ENCODE peak calls at places on chromosome 21, in four cellular contexts. J, K, N and O are unnamed samples.

GRCh38 chr21:37986751-37987399 is 70.6 kb upstream of the KCNJ6 start:
- DNase-seq in K (no peak), J (no peak), N (no peak), O (no peak)

GRCh38 chr21:41957991-41958766 is 4.4 kb upstream of the C2CD2 start:
- DNase-seq in J (peak), K (peak), N (no peak), O (peak)

GRCh38 chr21:16539041-16539440 is 809.3 kb downstream of the USP25 start:
- DNase-seq in J (no peak), N (no peak), K (no peak), O (no peak)

GRCh38 chr21:39634507-39634906 is 21.8 kb downstream of the B3GALT5 start:
- DNase-seq in N (no peak), K (no peak), J (no peak), O (no peak)

GRCh38 chr21:17775431-17776126 is 43.6 kb downstream of the C21orf91 start:
- DNase-seq in N (no peak), K (no peak), J (no peak), O (no peak)

GRCh38 chr21:28904961-28905435 is 87.7 kb downstream of the LTN1 start:
- DNase-seq in N (no peak), K (no peak), J (no peak), O (no peak)

GRCh38 chr21:43602277-43603229 is 56.7 kb downstream of the HSF2BP start:
- DNase-seq in N (no peak), J (no peak), K (peak), O (no peak)

GRCh38 chr21:32653326-32653901 is 41.2 kb upstream of the CFAP298 start:
- DNase-seq in N (peak), K (peak), J (peak), O (peak)

GRCh38 chr21:25313891-25314646 is 293.2 kb downstream of the MRPL39 start:
- DNase-seq in J (no peak), N (no peak), K (no peak), O (no peak)